ENCODE peak calls at places on chromosomes 5 and 9, in ten cellular contexts. B, S, A, Z, D, P, W, M, I and K are unnamed samples.

GRCh38 chr9:96513622-96514021 is 63.7 kb downstream of the HABP4 start:
- DNase-seq in A (no peak), M (no peak), S (no peak), W (no peak), P (no peak), I (no peak), D (no peak), B (no peak), Z (no peak), K (no peak)

GRCh38 chr5:178330791-178331404 is 98.3 kb upstream of the PHYKPL start:
- DNase-seq in D (peak; percentile 11), M (no peak), W (no peak), S (no peak), B (no peak), A (no peak), I (no peak), P (no peak), Z (no peak), K (no peak)

GRCh38 chr9:98728500-98728899 is 19.8 kb upstream of the GABBR2 start:
- DNase-seq in B (no peak), I (no peak), P (no peak), W (no peak), M (no peak), Z (no peak), D (no peak), A (no peak), S (no peak), K (no peak)

GRCh38 chr5:89900346-89900745 is 509.2 kb downstream of the CETN3 start:
- DNase-seq in D (no peak), S (no peak), M (no peak), W (no peak), B (no peak), A (no peak), P (no peak), I (no peak), Z (no peak), K (no peak)

GRCh38 chr9:121153642-121154041 is 48.0 kb downstream of the RAB14 start:
- DNase-seq in B (no peak), P (no peak), W (no peak), M (no peak), Z (no peak), I (no peak), S (no peak), A (peak; percentile 49), D (no peak), K (no peak)

GRCh38 chr9:124940521-124940893 is 376 bp downstream of the GOLGA1 start:
- DNase-seq in B (no peak), D (no peak), W (no peak), Z (no peak), M (no peak), S (no peak), A (no peak), P (no peak), I (no peak), K (no peak)

GRCh38 chr5:95958308-95959014 is 3.2 kb downstream of the ELL2 start:
- DNase-seq in D (peak; percentile 51), W (no peak), B (no peak), M (no peak), P (no peak), I (no peak), S (no peak), Z (no peak), A (no peak), K (no peak)

GRCh38 chr9:98536542-98537173 is 172.1 kb downstream of the GABBR2 start:
- DNase-seq in S (no peak), I (no peak), A (peak; percentile 82), W (no peak), Z (no peak), B (no peak), P (no peak), M (no peak), D (no peak), K (no peak)

GRCh38 chr5:111367081-111367480 is 142.9 kb downstream of the CAMK4 start:
- DNase-seq in D (no peak), Z (no peak), B (no peak), I (no peak), M (peak; percentile 85), W (no peak), P (no peak), S (no peak), A (no peak), K (no peak)

GRCh38 chr5:142587354-142587965 is 98.4 kb downstream of the FGF1 start:
- DNase-seq in D (no peak), B (no peak), M (peak; percentile 12), Z (no peak), S (no peak), A (peak; percentile 68), P (no peak), I (no peak), W (no peak), K (peak; percentile 67)

GRCh38 chr5:78628260-78629024 is 20.1 kb downstream of the LHFPL2 start:
- DNase-seq in I (no peak), Z (no peak), D (no peak), A (no peak), P (no peak), M (no peak), W (no peak), B (no peak), S (no peak), K (no peak)

DNA sequence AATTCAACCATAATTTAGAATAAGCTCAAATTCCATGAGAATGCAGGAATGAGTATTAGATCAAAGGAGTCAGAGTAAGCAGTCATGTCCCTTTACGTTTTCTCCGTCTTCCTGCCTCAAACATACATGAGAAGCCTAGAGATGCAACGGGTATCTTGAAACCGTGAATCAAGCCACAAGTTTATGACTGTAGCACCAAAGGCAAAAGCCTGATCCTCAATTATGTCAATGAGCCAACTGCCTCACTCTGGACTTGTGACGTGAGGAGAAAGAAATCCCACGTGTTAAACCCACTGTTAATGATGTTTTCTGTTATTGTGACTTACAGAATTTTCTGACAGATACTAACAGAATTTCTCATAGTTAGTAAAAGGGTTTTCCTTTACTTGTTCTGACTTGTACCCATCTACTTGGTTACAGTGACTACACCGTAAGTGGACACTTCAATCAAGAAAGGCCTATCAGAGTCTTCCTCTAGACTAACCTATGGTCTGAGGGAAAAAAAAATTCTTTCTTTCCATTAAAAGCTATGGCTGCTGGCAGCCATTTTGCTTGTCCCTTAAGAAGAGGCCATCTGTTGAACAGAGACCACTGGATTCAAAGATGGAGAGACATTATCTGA is 35.3 kb upstream of the HK3 start:
- DNase-seq in B (no peak), P (no peak), A (no peak), S (no peak), Z (no peak), D (no peak), W (no peak), I (no peak), M (no peak), K (no peak)
- H3K9me3 ChIP-seq in B (no peaks in the 10 kb centered on the region), P (no peaks in the 10 kb centered on the region), A (no peaks in the 10 kb centered on the region), S (no peaks in the 10 kb centered on the region), Z (no peaks in the 10 kb centered on the region), D (no peaks in the 10 kb centered on the region), W (no peaks in the 10 kb centered on the region), I (no peaks in the 10 kb centered on the region), M (no peaks in the 10 kb centered on the region), K (no peaks in the 10 kb centered on the region)

GRCh38 chr9:21579209-21579608 is 97.1 kb upstream of the IFNE start:
- DNase-seq in D (no peak), M (no peak), I (peak; percentile 12), A (no peak), B (peak; percentile 9), S (no peak), W (no peak), P (no peak), Z (no peak), K (no peak)
- H3K27ac ChIP-seq in D (no peak overlapping the region), M (peak overlapping the region; percentile 99), I (no peak overlapping the region), A (no peak overlapping the region), B (peak overlapping the region; percentile 27), S (peak overlapping the region; percentile 9), W (no peak overlapping the region), P (no peak overlapping the region), Z (no peak overlapping the region), K (peak overlapping the region; percentile 62)

GRCh38 chr9:93061260-93061751 is 2.8 kb downstream of the SUSD3 start:
- DNase-seq in B (no peak), Z (no peak), W (no peak), S (no peak), M (no peak), I (no peak), D (no peak), P (peak; percentile 76), A (no peak), K (no peak)
- H3K4me3 ChIP-seq in B (peak overlapping the region; percentile 66), Z (no peak overlapping the region), W (no peak overlapping the region), S (peak overlapping the region; percentile 91), M (no peak overlapping the region), I (peak overlapping the region; percentile 72), D (no peak overlapping the region), P (no peak overlapping the region), A (no peak overlapping the region), K (no peak overlapping the region)

DNA sequence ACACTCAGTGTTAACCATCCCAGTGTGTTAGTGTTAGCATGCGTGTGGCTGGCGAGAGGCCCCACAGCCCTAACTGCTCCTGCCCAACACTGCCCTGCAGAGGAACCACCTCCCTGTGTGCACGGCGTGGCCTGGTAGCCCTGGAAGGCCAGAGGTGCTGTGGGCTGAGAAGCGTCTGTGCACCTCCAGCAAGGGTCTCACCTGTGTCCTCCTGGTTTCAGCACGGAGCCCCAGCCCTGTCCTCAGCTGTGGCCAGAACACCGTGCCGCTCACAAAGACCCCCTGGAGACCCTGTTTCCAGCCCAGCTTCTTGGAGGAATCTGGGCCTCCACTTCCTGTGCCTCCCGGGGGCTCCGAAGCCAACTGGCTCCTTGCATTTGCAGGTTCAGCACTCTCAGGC is 56.1 kb upstream of the NRARP start:
- DNase-seq in W (no peak), M (no peak), Z (peak; percentile 42), I (no peak), D (no peak), A (no peak), B (no peak), S (no peak), P (no peak), K (no peak)
- H3K9me3 ChIP-seq in W (peaks cover 29% of the 10 kb centered on the region), M (peaks cover 8% of the 10 kb centered on the region), Z (peaks cover 10% of the 10 kb centered on the region), I (peaks cover 6% of the 10 kb centered on the region), D (no peaks in the 10 kb centered on the region), A (peaks cover 9% of the 10 kb centered on the region), B (peaks cover 4% of the 10 kb centered on the region), S (peaks cover 5% of the 10 kb centered on the region), P (no peaks in the 10 kb centered on the region), K (peaks cover 12% of the 10 kb centered on the region)